ENCODE peak calls at places on chromosome 15, in four cellular contexts. Y is cardiac fibroblast, D is fibroblast of pulmonary artery, H is PC-3. C is an unnamed sample.
A peak's percentile ranks its signal among the peaks of the same experiment; 100 is the strongest.

GRCh38 chr15:92908369-92909057 is 8.4 kb downstream of the CHD2 start:
- DNase-seq in Y (no peak), D (no peak), H (no peak), C (no peak)

GRCh38 chr15:74529911-74530310 is 11.1 kb upstream of the ARID3B start:
- DNase-seq in D (peak; percentile 84), Y (peak; percentile 96), H (peak; percentile 57), C (peak; percentile 23)

GRCh38 chr15:91445701-91446100 is 345.6 kb downstream of the SV2B start:
- DNase-seq in H (peak; percentile 39), D (no peak), Y (no peak), C (no peak)

GRCh38 chr15:65758242-65758641 is 33.9 kb downstream of the DENND4A start:
- DNase-seq in Y (no peak), H (no peak), D (no peak), C (no peak)

GRCh38 chr15:55319537-55320325 is 709 bp downstream of the PIGB start:
- DNase-seq in H (peak; percentile 28), Y (peak; percentile 41), D (peak; percentile 23), C (peak; percentile 42)

GRCh38 chr15:34366271-34367043 is 539 bp downstream of the LPCAT4 start:
- DNase-seq in Y (peak; percentile 38), H (peak; percentile 84), D (peak; percentile 56), C (peak; percentile 29)

GRCh38 chr15:43052860-43053259 is 53.0 kb downstream of the UBR1 start:
- DNase-seq in D (no peak), H (no peak), Y (no peak), C (no peak)

GRCh38 chr15:39774688-39775267 is 7.9 kb downstream of the FSIP1 start:
- DNase-seq in H (no peak), D (no peak), Y (no peak), C (no peak)

GRCh38 chr15:98599911-98600685 is 48.2 kb upstream of the IGF1R start:
- DNase-seq in H (no peak), Y (peak; percentile 65), D (peak; percentile 77), C (peak; percentile 36)

GRCh38 chr15:32685576-32685975 is 32.2 kb upstream of the GREM1 start:
- DNase-seq in H (no peak), D (peak; percentile 89), Y (peak; percentile 95), C (no peak)

GRCh38 chr15:79322945-79323344 is 12.0 kb downstream of the TMED3 start:
- DNase-seq in H (no peak), Y (no peak), D (no peak), C (no peak)

GRCh38 chr15:50837256-50837770 is 71.2 kb upstream of the AP4E1 start:
- DNase-seq in D (no peak), H (no peak), Y (no peak), C (no peak)

GRCh38 chr15:101499863-101500713 is 10.6 kb upstream of the PCSK6 start:
- DNase-seq in D (no peak), H (peak; percentile 18), Y (no peak), C (no peak)

GRCh38 chr15:27902680-27903385 is 196.3 kb downstream of the OCA2 start:
- DNase-seq in H (no peak), Y (no peak), D (no peak), C (no peak)

GRCh38 chr15:101307048-101307896 is 12.2 kb upstream of the SNRPA1 start:
- DNase-seq in Y (no peak), D (no peak), H (no peak), C (no peak)

GRCh38 chr15:68415501-68416157 is 16.3 kb downstream of the ITGA11 start:
- DNase-seq in D (no peak), H (no peak), Y (no peak), C (no peak)

GRCh38 chr15:57133127-57133968 is 214.9 kb downstream of the TCF12 start:
- DNase-seq in D (no peak), Y (no peak), H (no peak), C (no peak)

GRCh38 chr15:66834863-66835557 is 133.0 kb downstream of the SMAD6 start:
- DNase-seq in D (no peak), Y (no peak), H (no peak), C (no peak)

GRCh38 chr15:68081869-68082505 is 27.9 kb downstream of the PIAS1 start:
- DNase-seq in H (no peak), Y (no peak), D (no peak), C (no peak)

GRCh38 chr15:81740402-81740801 is 305.4 kb downstream of the MEX3B start:
- DNase-seq in Y (peak; percentile 22), D (no peak), H (no peak), C (no peak)

GRCh38 chr15:38555686-38556334 is 8.8 kb downstream of the RASGRP1 start:
- DNase-seq in D (peak; percentile 17), Y (peak; percentile 67), H (no peak), C (peak; percentile 27)

GRCh38 chr15:65653341-65653740 is 31.6 kb downstream of the SLC24A1 start:
- DNase-seq in H (peak; percentile 30), Y (peak; percentile 65), D (peak; percentile 35), C (peak; percentile 66)

GRCh38 chr15:44102675-44103254 is 92.3 kb downstream of the FRMD5 start:
- DNase-seq in Y (peak; percentile 99), D (peak; percentile 97), H (peak; percentile 99), C (peak; percentile 98)

GRCh38 chr15:63094495-63094931 is 27.1 kb upstream of the LACTB start:
- DNase-seq in H (no peak), Y (peak; percentile 73), D (peak; percentile 58), C (peak; percentile 45)

GRCh38 chr15:38627684-38628277 is 63.2 kb upstream of the RASGRP1 start:
- DNase-seq in D (no peak), Y (no peak), H (no peak), C (no peak)

GRCh38 chr15:76667943-76668715 is 237.0 kb downstream of the SCAPER start:
- DNase-seq in D (no peak), H (no peak), Y (peak; percentile 4), C (no peak)

GRCh38 chr15:42964476-42964875 is 43.9 kb upstream of the TTBK2 start:
- DNase-seq in H (no peak), Y (no peak), D (no peak), C (no peak)

GRCh38 chr15:78347586-78348543 is 7.7 kb downstream of the CRABP1 start:
- DNase-seq in D (no peak), H (peak; percentile 56), Y (no peak), C (no peak)

GRCh38 chr15:71194286-71194685 is 79.0 kb downstream of the THSD4 start:
- DNase-seq in D (no peak), H (no peak), Y (no peak), C (no peak)

GRCh38 chr15:90095521-90095959 is 6.7 kb downstream of the IDH2 start:
- DNase-seq in H (no peak), Y (no peak), D (no peak), C (no peak)

GRCh38 chr15:31327674-31328424 is 1.2 kb downstream of the KLF13 start:
- DNase-seq in Y (peak; percentile 45), D (peak; percentile 43), H (peak; percentile 56), C (peak; percentile 69)
- TF ChIP-seq CTCF in Y (no peak), D (no peak), H (no peak), C (no peak)

GRCh38 chr15:52509500-52510244 is 19.0 kb downstream of the MYO5A start:
- DNase-seq in Y (no peak), H (no peak), D (no peak), C (no peak)

GRCh38 chr15:52506549-52506948 is 22.1 kb downstream of the MYO5A start:
- DNase-seq in H (no peak), Y (no peak), D (no peak), C (no peak)

GRCh38 chr15:52515343-52515742 is 13.3 kb downstream of the MYO5A start:
- DNase-seq in Y (no peak), H (no peak), D (no peak), C (no peak)

GRCh38 chr15:52514482-52514881 is 14.2 kb downstream of the MYO5A start:
- DNase-seq in D (no peak), H (no peak), Y (no peak), C (no peak)

GRCh38 chr15:52511084-52511483 is 17.6 kb downstream of the MYO5A start:
- DNase-seq in Y (no peak), D (no peak), H (no peak), C (no peak)
- H3K4me3 ChIP-seq in Y (no peak overlapping the region), D (no peak overlapping the region), H (no peak overlapping the region), C (no peak overlapping the region)

GRCh38 chr15:31615643-31616415 is 289.2 kb downstream of the KLF13 start:
- DNase-seq in Y (no peak), H (no peak), D (no peak), C (no peak)
- TF ChIP-seq CTCF in Y (no peak), H (no peak), D (no peak), C (no peak)

GRCh38 chr15:48975713-48976419 is 12.1 kb upstream of the SHC4 start:
- DNase-seq in D (peak; percentile 83), Y (peak; percentile 81), H (peak; percentile 84), C (peak; percentile 93)

GRCh38 chr15:48978638-48979037 is 14.9 kb upstream of the SHC4 start:
- DNase-seq in D (no peak), H (no peak), Y (no peak), C (no peak)

GRCh38 chr15:48974865-48975264 is 11.1 kb upstream of the SHC4 start:
- DNase-seq in Y (peak; percentile 18), D (peak; percentile 28), H (no peak), C (no peak)

GRCh38 chr15:48972750-48973503 is 9.2 kb upstream of the SHC4 start:
- DNase-seq in Y (no peak), D (no peak), H (no peak), C (no peak)

GRCh38 chr15:48976444-48977088 is 12.8 kb upstream of the SHC4 start:
- DNase-seq in D (no peak), Y (no peak), H (no peak), C (no peak)
- H3K4me3 ChIP-seq in D (no peak overlapping the region), Y (no peak overlapping the region), H (peak overlapping the region; percentile 70), C (no peak overlapping the region)

GRCh38 chr15:83092309-83092976 is 15.0 kb upstream of the TM6SF1 start:
- DNase-seq in H (peak; percentile 32), Y (peak; percentile 73), D (peak; percentile 84), C (no peak)
- TF ChIP-seq CTCF in H (no peak), Y (no peak), D (no peak), C (no peak)

GRCh38 chr15:49428392-49429095 is 5.5 kb downstream of the FGF7 start:
- DNase-seq in Y (peak; percentile 65), H (peak; percentile 26), D (peak; percentile 55), C (peak; percentile 79)
- H3K4me3 ChIP-seq in Y (no peak overlapping the region), H (no peak overlapping the region), D (no peak overlapping the region), C (no peak overlapping the region)